ENCODE peak calls at places on chromosomes 13 and 19, in five cellular contexts. One of them, this sample, is unnamed.

GRCh38 chr13:75836441-75836840 is 200.3 kb downstream of the LMO7 start:
- DNase-seq in heart right ventricle: no peak
- DNase-seq in brain microvascular endothelial cell: no peak
- DNase-seq in pancreas: peak; percentile 41
- DNase-seq in fibroblast of lung: no peak
- DNase-seq in this sample: peak; percentile 34

GRCh38 chr19:33047422-33047821 is 17.3 kb downstream of the RHPN2 start:
- DNase-seq in heart right ventricle: no peak
- DNase-seq in brain microvascular endothelial cell: no peak
- DNase-seq in pancreas: peak; percentile 60
- DNase-seq in fibroblast of lung: peak; percentile 42
- DNase-seq in this sample: no peak

GRCh38 chr13:113004126-113004525 is 35.1 kb downstream of the MCF2L start:
- DNase-seq in heart right ventricle: no peak
- DNase-seq in brain microvascular endothelial cell: no peak
- DNase-seq in pancreas: no peak
- DNase-seq in fibroblast of lung: no peak
- DNase-seq in this sample: no peak

GRCh38 chr19:13007292-13008045 is 12.2 kb downstream of the NFIX start:
- DNase-seq in heart right ventricle: peak; percentile 65
- DNase-seq in brain microvascular endothelial cell: no peak
- DNase-seq in pancreas: peak; percentile 70
- DNase-seq in fibroblast of lung: no peak
- DNase-seq in this sample: peak; percentile 88

GRCh38 chr19:43739836-43740235 is 14.9 kb downstream of the SMG9 start:
- DNase-seq in heart right ventricle: no peak
- DNase-seq in brain microvascular endothelial cell: no peak
- DNase-seq in pancreas: no peak
- DNase-seq in fibroblast of lung: no peak
- DNase-seq in this sample: peak; percentile 62

GRCh38 chr13:32947886-32948285 is 68.3 kb upstream of the KL start:
- DNase-seq in heart right ventricle: no peak
- DNase-seq in brain microvascular endothelial cell: no peak
- DNase-seq in pancreas: no peak
- DNase-seq in fibroblast of lung: no peak
- DNase-seq in this sample: no peak

GRCh38 chr13:22703601-22704209 is 477.1 kb upstream of the SGCG start:
- DNase-seq in heart right ventricle: no peak
- DNase-seq in brain microvascular endothelial cell: no peak
- DNase-seq in pancreas: no peak
- DNase-seq in fibroblast of lung: no peak
- DNase-seq in this sample: no peak

GRCh38 chr13:109778102-109778542 is 8.3 kb downstream of the IRS2 start:
- DNase-seq in heart right ventricle: no peak
- DNase-seq in brain microvascular endothelial cell: no peak
- DNase-seq in pancreas: no peak
- DNase-seq in fibroblast of lung: peak; percentile 73
- DNase-seq in this sample: no peak

GRCh38 chr13:44903596-44903995 is 85.7 kb downstream of the NUFIP1 start:
- DNase-seq in heart right ventricle: peak; percentile 71
- DNase-seq in brain microvascular endothelial cell: peak; percentile 76
- DNase-seq in pancreas: peak; percentile 60
- DNase-seq in fibroblast of lung: peak; percentile 91
- DNase-seq in this sample: no peak

GRCh38 chr13:51895906-51896888 is 34.4 kb downstream of the CCDC70 start:
- DNase-seq in heart right ventricle: peak; percentile 43
- DNase-seq in brain microvascular endothelial cell: peak; percentile 54
- DNase-seq in pancreas: peak; percentile 42
- DNase-seq in fibroblast of lung: peak; percentile 50
- DNase-seq in this sample: no peak

DNA sequence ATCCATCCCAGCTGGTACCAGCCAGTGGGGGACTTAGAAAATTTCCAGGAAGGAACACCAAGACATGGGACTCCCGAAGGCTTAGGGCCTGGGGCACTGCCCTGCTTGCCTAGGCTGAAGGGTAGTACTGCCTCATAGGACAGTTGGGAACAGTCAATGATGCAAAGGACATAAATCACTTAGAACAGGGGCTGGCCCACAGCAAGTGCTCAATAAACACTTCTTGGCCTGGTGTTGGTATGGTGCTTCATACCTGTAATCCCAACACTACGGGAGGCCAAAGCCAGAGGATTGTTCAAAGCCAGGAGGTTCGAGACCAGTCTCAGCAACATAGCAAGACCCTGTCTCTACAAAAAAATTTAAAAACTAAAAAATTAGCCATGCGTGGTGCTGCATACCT is 5.8 kb downstream of the KEAP1 start:
- DNase-seq in heart right ventricle: no peak
- DNase-seq in brain microvascular endothelial cell: no peak
- DNase-seq in pancreas: no peak
- DNase-seq in fibroblast of lung: no peak
- DNase-seq in this sample: no peak
- TF ChIP-seq CTCF in heart right ventricle: no peak
- TF ChIP-seq CTCF in brain microvascular endothelial cell: no peak
- TF ChIP-seq CTCF in pancreas: no peak
- TF ChIP-seq CTCF in fibroblast of lung: no peak
- TF ChIP-seq CTCF in this sample: no peak

GRCh38 chr19:17075860-17076538 is 422 bp downstream of the MYO9B start:
- DNase-seq in heart right ventricle: peak; percentile 49
- DNase-seq in brain microvascular endothelial cell: peak; percentile 12
- DNase-seq in pancreas: peak; percentile 58
- DNase-seq in fibroblast of lung: peak; percentile 41
- DNase-seq in this sample: no peak
- TF ChIP-seq CTCF in heart right ventricle: no peak
- TF ChIP-seq CTCF in brain microvascular endothelial cell: peak; percentile 10
- TF ChIP-seq CTCF in pancreas: no peak
- TF ChIP-seq CTCF in fibroblast of lung: no peak
- TF ChIP-seq CTCF in this sample: no peak

DNA sequence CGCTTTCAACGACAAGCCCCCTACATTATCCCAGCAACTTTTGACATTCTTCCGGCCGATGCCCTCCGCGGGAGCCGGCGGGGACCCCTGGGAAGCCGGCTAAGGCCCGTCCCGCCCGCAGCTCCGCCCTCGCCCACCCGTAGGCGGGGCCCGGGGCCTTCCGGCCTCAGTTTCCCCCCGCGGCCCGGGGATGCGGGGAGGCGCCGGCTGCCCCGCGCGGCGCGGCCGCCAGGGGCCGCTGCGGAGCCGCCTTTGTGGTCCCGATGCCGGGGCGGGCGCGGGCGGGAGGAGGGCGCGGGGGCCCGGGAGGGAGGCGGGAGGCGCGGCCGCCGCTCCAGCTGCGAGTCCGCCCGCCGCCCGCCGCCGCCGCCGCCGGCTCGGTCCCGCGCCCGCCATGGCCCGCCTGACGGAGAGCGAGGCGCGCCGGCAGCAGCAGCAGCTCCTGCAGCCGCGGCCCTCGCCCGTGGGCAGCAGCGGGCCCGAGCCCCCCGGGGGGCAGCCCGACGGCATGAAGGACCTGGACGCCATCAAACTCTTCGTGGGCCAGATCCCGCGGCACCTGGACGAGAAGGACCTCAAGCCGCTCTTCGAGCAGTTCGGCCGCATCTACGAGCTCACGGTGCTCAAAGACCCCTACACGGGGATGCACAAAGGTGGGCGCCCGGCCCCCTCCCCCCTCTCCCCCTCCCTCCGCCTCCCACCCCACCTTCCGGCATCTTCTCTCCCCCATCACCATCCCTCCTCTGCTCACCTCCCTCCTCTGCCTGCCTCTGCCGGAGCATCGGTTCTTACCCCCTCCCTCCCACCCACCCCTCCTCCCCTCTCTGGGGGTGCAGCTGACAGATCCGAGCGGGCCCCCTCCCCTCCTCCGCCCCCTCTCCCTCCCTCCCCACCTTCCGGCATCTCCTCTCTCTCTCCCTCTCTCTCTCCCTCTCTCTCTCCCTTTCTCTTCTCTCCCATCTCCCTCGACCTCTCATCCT is at the start of gene CELF5:
- DNase-seq in heart right ventricle: no peak
- DNase-seq in brain microvascular endothelial cell: no peak
- DNase-seq in pancreas: peak; percentile 64
- DNase-seq in fibroblast of lung: no peak
- DNase-seq in this sample: peak; percentile 20
- TF ChIP-seq CTCF in heart right ventricle: peak; percentile 69
- TF ChIP-seq CTCF in brain microvascular endothelial cell: peak; percentile 24
- TF ChIP-seq CTCF in pancreas: peak; percentile 21
- TF ChIP-seq CTCF in fibroblast of lung: no peak
- TF ChIP-seq CTCF in this sample: peak; percentile 59

GRCh38 chr13:89066868-89067466 is 1395.8 kb downstream of the SLITRK5 start:
- DNase-seq in heart right ventricle: no peak
- DNase-seq in brain microvascular endothelial cell: no peak
- DNase-seq in pancreas: no peak
- DNase-seq in fibroblast of lung: peak; percentile 34
- DNase-seq in this sample: no peak
- TF ChIP-seq CTCF in heart right ventricle: peak; percentile 40
- TF ChIP-seq CTCF in brain microvascular endothelial cell: peak; percentile 74
- TF ChIP-seq CTCF in pancreas: peak; percentile 54
- TF ChIP-seq CTCF in fibroblast of lung: peak; percentile 74
- TF ChIP-seq CTCF in this sample: peak; percentile 58

GRCh38 chr19:58217069-58217481 is 11.6 kb upstream of the ZNF544 start:
- DNase-seq in heart right ventricle: no peak
- DNase-seq in brain microvascular endothelial cell: no peak
- DNase-seq in pancreas: no peak
- DNase-seq in fibroblast of lung: no peak
- DNase-seq in this sample: no peak

GRCh38 chr19:58217607-58218391 is 10.9 kb upstream of the ZNF544 start:
- DNase-seq in heart right ventricle: no peak
- DNase-seq in brain microvascular endothelial cell: no peak
- DNase-seq in pancreas: no peak
- DNase-seq in fibroblast of lung: no peak
- DNase-seq in this sample: no peak

GRCh38 chr19:58213075-58213369 is 15.7 kb upstream of the ZNF544 start:
- DNase-seq in heart right ventricle: no peak
- DNase-seq in brain microvascular endothelial cell: no peak
- DNase-seq in pancreas: no peak
- DNase-seq in fibroblast of lung: no peak
- DNase-seq in this sample: no peak

GRCh38 chr19:58218899-58219298 is 9.8 kb upstream of the ZNF544 start:
- DNase-seq in heart right ventricle: no peak
- DNase-seq in brain microvascular endothelial cell: no peak
- DNase-seq in pancreas: no peak
- DNase-seq in fibroblast of lung: no peak
- DNase-seq in this sample: no peak
- TF ChIP-seq CTCF in heart right ventricle: no peak
- TF ChIP-seq CTCF in brain microvascular endothelial cell: peak; percentile 29
- TF ChIP-seq CTCF in pancreas: no peak
- TF ChIP-seq CTCF in fibroblast of lung: peak; percentile 12
- TF ChIP-seq CTCF in this sample: no peak

DNA sequence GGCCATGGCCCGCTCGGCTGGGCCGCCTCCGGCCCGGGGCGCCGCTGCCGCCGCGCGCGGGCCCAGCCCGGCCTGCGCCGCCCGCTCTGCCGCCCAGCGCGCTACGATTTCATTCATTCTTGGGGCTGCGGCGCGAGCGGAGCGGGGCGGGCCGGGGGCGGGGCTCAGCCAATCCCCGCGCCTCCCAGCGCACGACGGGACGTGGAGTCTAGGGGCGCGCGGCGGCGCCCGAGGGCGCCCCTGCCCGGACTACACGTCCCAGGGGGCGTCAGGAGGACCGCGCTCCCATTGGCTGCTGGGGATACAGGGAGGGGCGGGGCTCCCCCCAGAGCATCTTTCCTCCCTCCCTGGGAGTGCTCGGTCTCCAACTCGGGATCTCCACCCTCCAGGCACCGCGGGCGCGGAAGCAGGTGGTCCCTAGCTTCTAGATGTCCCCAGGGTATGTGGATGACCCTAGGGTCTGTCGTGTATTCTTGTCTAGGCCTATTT is 5.6 kb upstream of the DPF1 start:
- DNase-seq in heart right ventricle: peak; percentile 52
- DNase-seq in brain microvascular endothelial cell: peak; percentile 60
- DNase-seq in pancreas: peak; percentile 40
- DNase-seq in fibroblast of lung: peak; percentile 86
- DNase-seq in this sample: no peak
- TF ChIP-seq CTCF in heart right ventricle: no peak
- TF ChIP-seq CTCF in brain microvascular endothelial cell: no peak
- TF ChIP-seq CTCF in pancreas: no peak
- TF ChIP-seq CTCF in fibroblast of lung: no peak
- TF ChIP-seq CTCF in this sample: no peak

GRCh38 chr19:39415111-39416046 is 2.9 kb downstream of the PLEKHG2 start:
- DNase-seq in heart right ventricle: no peak
- DNase-seq in brain microvascular endothelial cell: no peak
- DNase-seq in pancreas: no peak
- DNase-seq in fibroblast of lung: no peak
- DNase-seq in this sample: no peak
- TF ChIP-seq CTCF in heart right ventricle: no peak
- TF ChIP-seq CTCF in brain microvascular endothelial cell: peak; percentile 32
- TF ChIP-seq CTCF in pancreas: no peak
- TF ChIP-seq CTCF in fibroblast of lung: no peak
- TF ChIP-seq CTCF in this sample: no peak

This sample was measured in breast epithelium.